ENCODE peak calls at places on chromosomes 12 and 14, in seven cellular contexts. T, C, V, J, A, N and Z are unnamed samples.

GRCh38 chr12:112908548-112908947 is 1.8 kb downstream of the OAS1 start:
- DNase-seq in A (no peak), J (no peak), V (no peak), N (no peak), C (no peak), T (no peak), Z (no peak)

GRCh38 chr14:23562822-23563472 is 4.6 kb downstream of the AP1G2 start:
- DNase-seq in V (no peak), J (peak; percentile 81), N (no peak), A (peak; percentile 55), C (peak; percentile 61), T (peak; percentile 62), Z (no peak)

GRCh38 chr12:26853303-26854027 is 20.5 kb upstream of the ITPR2 start:
- DNase-seq in J (peak; percentile 67), V (no peak), C (peak; percentile 76), N (no peak), A (peak; percentile 67), T (peak; percentile 60), Z (peak; percentile 13)

GRCh38 chr14:72450473-72451044 is 443.3 kb downstream of the DPF3 start:
- DNase-seq in C (no peak), N (no peak), A (no peak), J (no peak), V (no peak), T (no peak), Z (no peak)

GRCh38 chr12:131589231-131589902 is 121.5 kb upstream of the SFSWAP start:
- DNase-seq in T (no peak), J (peak; percentile 28), A (no peak), N (no peak), V (no peak), C (no peak), Z (no peak)

GRCh38 chr14:79947440-79947839 is 263.9 kb downstream of the DIO2 start:
- DNase-seq in A (no peak), N (no peak), V (no peak), T (no peak), C (no peak), J (no peak), Z (no peak)

GRCh38 chr12:124679533-124680371 is 112.3 kb upstream of the NCOR2 start:
- DNase-seq in V (no peak), T (no peak), C (no peak), J (no peak), N (no peak), A (no peak), Z (no peak)

GRCh38 chr14:95185033-95185432 is 27.7 kb upstream of the DICER1 start:
- DNase-seq in J (no peak), T (no peak), C (no peak), A (no peak), N (no peak), V (no peak), Z (no peak)

GRCh38 chr12:104756901-104757300 is 201.2 kb downstream of the SLC41A2 start:
- DNase-seq in T (no peak), A (no peak), C (no peak), J (no peak), N (no peak), V (no peak), Z (no peak)

GRCh38 chr12:81077329-81077685 is 572 bp upstream of the ACSS3 start:
- DNase-seq in V (no peak), T (peak; percentile 25), C (peak; percentile 29), A (no peak), N (no peak), J (peak; percentile 80), Z (no peak)
- H3K4me3 ChIP-seq in V (peak overlapping the region; percentile 62), T (peak overlapping the region; percentile 64), C (no peak overlapping the region), A (peak overlapping the region; percentile 27), N (no peak overlapping the region), J (peak overlapping the region; percentile 92), Z (peak overlapping the region; percentile 51)

GRCh38 chr12:3882896-3883564 is 9.8 kb upstream of the PARP11 start:
- DNase-seq in J (no peak), V (no peak), C (peak; percentile 31), T (no peak), A (peak; percentile 34), N (peak; percentile 4), Z (no peak)

GRCh38 chr12:3881208-3881980 is 8.2 kb upstream of the PARP11 start:
- DNase-seq in V (no peak), C (no peak), J (peak; percentile 74), T (no peak), N (no peak), A (no peak), Z (no peak)

GRCh38 chr12:3882396-3882795 is 9.2 kb upstream of the PARP11 start:
- DNase-seq in C (no peak), V (no peak), A (no peak), J (no peak), T (no peak), N (no peak), Z (no peak)

GRCh38 chr12:3885179-3886094 is 12.2 kb upstream of the PARP11 start:
- DNase-seq in A (peak; percentile 40), N (peak; percentile 8), V (no peak), T (peak; percentile 41), J (peak; percentile 70), C (peak; percentile 67), Z (no peak)

DNA sequence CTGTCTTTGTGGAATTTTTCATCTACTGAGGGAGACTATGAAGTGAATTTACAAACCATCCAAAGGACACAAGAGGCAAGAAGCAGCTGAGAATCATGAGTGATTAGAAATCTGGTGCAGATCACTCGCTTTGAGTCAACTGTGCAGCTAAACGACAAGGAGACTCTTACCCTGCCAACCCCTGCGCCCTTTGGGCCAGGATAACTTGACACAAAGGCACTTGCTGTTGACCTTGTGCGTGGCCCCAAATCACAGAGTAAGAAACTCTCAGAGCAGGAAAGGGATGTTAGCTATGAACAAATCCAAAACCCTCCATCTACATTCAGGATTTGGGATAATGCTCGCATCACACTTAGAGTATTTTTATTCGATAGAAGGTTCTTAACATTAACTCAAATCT is 11.5 kb upstream of the PARP11 start:
- DNase-seq in J (no peak), A (no peak), C (no peak), N (no peak), T (no peak), V (no peak), Z (no peak)
- H3K4me3 ChIP-seq in J (no peak overlapping the region), A (no peak overlapping the region), C (no peak overlapping the region), N (no peak overlapping the region), T (no peak overlapping the region), V (no peak overlapping the region), Z (peak overlapping the region; percentile 58)

DNA sequence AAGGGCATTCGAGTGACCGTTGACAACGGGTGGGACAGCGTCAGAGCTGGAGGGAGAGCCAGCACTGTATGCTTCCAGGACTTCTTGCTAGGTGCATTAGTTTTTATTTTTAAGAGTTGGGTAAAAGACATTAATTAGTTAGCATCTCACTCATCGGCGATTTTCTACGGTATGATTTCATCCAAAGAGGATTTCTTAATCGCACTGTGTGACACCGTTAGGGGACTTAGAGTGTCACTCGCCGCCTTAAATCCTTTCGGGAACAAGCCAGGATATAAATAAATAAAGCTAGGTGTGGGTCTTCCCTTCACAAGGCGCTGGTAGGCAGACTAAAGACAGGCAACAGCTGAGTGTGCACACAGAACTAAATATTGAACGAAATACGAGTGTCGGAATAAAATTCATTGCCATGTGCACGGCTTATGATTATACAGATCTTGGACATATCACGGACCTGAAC is 869 bp upstream of the NOVA1 start:
- DNase-seq in C (peak; percentile 37), J (no peak), V (no peak), A (peak; percentile 10), T (no peak), N (no peak), Z (no peak)
- H3K4me3 ChIP-seq in C (peak overlapping the region; percentile 69), J (peak overlapping the region; percentile 94), V (peak overlapping the region; percentile 82), A (peak overlapping the region; percentile 60), T (peak overlapping the region; percentile 68), N (no peak overlapping the region), Z (peak overlapping the region; percentile 75)

DNA sequence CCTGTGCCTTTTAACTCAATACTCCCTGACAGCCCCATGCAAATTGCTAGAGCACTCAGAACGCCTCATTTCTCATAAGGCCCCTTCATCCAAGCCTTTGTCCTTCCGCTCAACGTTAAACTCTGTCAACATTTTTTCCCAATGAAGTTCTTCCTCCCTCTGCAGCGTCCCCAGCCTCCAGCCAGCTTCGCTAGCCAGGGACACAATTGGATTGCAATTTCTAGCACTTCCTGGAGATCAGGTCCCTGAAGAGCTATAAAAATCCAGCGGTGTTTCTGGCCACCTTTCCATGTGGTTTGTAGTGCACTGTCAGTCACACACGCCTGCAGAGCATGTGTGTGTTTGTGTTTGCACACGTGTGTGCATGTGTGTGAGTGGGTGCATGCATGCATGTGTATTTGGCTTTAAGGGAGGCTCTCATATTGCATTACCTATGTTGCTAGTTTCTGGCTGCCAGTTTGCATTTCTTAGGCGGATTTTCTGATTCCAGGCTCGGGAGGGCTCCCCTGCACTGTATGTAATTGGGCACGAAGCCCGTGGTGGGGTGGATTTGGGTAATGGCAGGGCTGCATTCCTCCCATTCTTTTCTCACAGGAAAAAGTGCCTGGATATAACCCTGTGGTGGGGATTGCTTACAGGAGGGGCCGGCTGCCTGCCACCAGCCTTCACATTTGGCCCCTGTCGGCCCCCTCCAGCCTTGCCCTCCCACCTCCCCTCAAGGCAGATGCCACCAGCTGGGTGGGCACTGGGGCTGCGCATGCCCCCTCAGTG is 73.8 kb downstream of the TSPAN9 start:
- DNase-seq in C (peak; percentile 68), T (peak; percentile 80), J (peak; percentile 68), N (no peak), V (no peak), A (no peak), Z (no peak)
- H3K4me3 ChIP-seq in C (no peak overlapping the region), T (peak overlapping the region; percentile 34), J (no peak overlapping the region), N (no peak overlapping the region), V (no peak overlapping the region), A (no peak overlapping the region), Z (no peak overlapping the region)

DNA sequence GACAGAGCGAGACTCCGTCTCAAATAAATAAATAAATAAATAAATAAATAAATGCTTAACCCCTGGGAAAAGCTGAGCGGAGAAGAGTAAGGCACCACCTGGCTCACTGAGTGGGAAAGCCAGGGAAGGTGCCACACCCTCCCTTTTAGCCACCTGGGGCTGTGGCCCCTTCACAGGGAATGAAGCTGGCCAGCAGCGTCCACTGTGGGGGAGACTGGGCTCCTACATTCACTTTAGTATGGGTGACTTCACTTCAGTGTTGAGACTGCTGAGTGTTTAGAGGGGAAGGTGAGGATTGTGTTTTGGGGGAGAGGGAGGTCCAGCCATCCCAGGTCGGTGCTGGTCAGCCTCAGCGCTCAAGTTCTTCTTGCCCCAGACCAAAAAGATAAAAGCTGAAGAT is 1.5 kb downstream of the NAB2 start:
- DNase-seq in V (no peak), A (no peak), N (no peak), T (no peak), J (no peak), C (no peak), Z (no peak)
- H3K4me3 ChIP-seq in V (peak overlapping the region; percentile 80), A (peak overlapping the region; percentile 58), N (peak overlapping the region; percentile 61), T (peak overlapping the region; percentile 90), J (peak overlapping the region; percentile 63), C (peak overlapping the region; percentile 89), Z (peak overlapping the region; percentile 94)

GRCh38 chr12:76876696-76877229 is 2.1 kb downstream of the CSRP2 start:
- DNase-seq in N (no peak), V (no peak), C (no peak), T (no peak), J (no peak), A (no peak), Z (no peak)
- H3K4me3 ChIP-seq in N (no peak overlapping the region), V (no peak overlapping the region), C (no peak overlapping the region), T (peak overlapping the region; percentile 89), J (peak overlapping the region; percentile 71), A (no peak overlapping the region), Z (peak overlapping the region; percentile 7)